ENCODE peak calls at places on chromosomes 5 and 9, in five cellular contexts. One of them, this sample, is unnamed.

GRCh38 chr5:133861161-133861737 is 107.2 kb downstream of the C5orf15 start:
- DNase-seq in esophagus muscularis mucosa: no peak
- DNase-seq in heart left ventricle: no peak
- DNase-seq in WERI-Rb-1: no peak
- DNase-seq in fibroblast of mammary gland: no peak
- DNase-seq in this sample: no peak

GRCh38 chr5:58231041-58231440 is 228.8 kb downstream of the PLK2 start:
- DNase-seq in esophagus muscularis mucosa: no peak
- DNase-seq in heart left ventricle: no peak
- DNase-seq in WERI-Rb-1: no peak
- DNase-seq in fibroblast of mammary gland: no peak
- DNase-seq in this sample: peak; percentile 12

GRCh38 chr9:76987594-76988200 is 31.8 kb upstream of the FOXB2 start:
- DNase-seq in esophagus muscularis mucosa: no peak
- DNase-seq in heart left ventricle: no peak
- DNase-seq in WERI-Rb-1: peak; percentile 55
- DNase-seq in fibroblast of mammary gland: peak; percentile 71
- DNase-seq in this sample: peak; percentile 43

GRCh38 chr9:95910023-95910706 is 34.7 kb downstream of the ERCC6L2 start:
- DNase-seq in esophagus muscularis mucosa: no peak
- DNase-seq in heart left ventricle: no peak
- DNase-seq in WERI-Rb-1: no peak
- DNase-seq in fibroblast of mammary gland: peak; percentile 26
- DNase-seq in this sample: peak; percentile 7

GRCh38 chr5:55601209-55601618 is 66.5 kb upstream of the PLPP1 start:
- DNase-seq in esophagus muscularis mucosa: peak; percentile 96
- DNase-seq in heart left ventricle: peak; percentile 87
- DNase-seq in WERI-Rb-1: no peak
- DNase-seq in fibroblast of mammary gland: peak; percentile 94
- DNase-seq in this sample: peak; percentile 93

GRCh38 chr5:149903441-149903840 is 41.2 kb downstream of the PDE6A start:
- DNase-seq in esophagus muscularis mucosa: no peak
- DNase-seq in heart left ventricle: no peak
- DNase-seq in WERI-Rb-1: no peak
- DNase-seq in fibroblast of mammary gland: no peak
- DNase-seq in this sample: no peak

GRCh38 chr9:93962561-93963440 is 7.6 kb upstream of the BARX1 start:
- DNase-seq in esophagus muscularis mucosa: peak; percentile 96
- DNase-seq in heart left ventricle: peak; percentile 79
- DNase-seq in WERI-Rb-1: peak; percentile 83
- DNase-seq in fibroblast of mammary gland: peak; percentile 81
- DNase-seq in this sample: peak; percentile 74

GRCh38 chr9:78821126-78821822 is 524.3 kb downstream of the PSAT1 start:
- DNase-seq in esophagus muscularis mucosa: no peak
- DNase-seq in heart left ventricle: no peak
- DNase-seq in WERI-Rb-1: no peak
- DNase-seq in fibroblast of mammary gland: peak; percentile 30
- DNase-seq in this sample: peak; percentile 28

GRCh38 chr9:84871983-84872382 is 202.5 kb downstream of the NTRK2 start:
- DNase-seq in esophagus muscularis mucosa: no peak
- DNase-seq in heart left ventricle: no peak
- DNase-seq in WERI-Rb-1: no peak
- DNase-seq in fibroblast of mammary gland: no peak
- DNase-seq in this sample: no peak

GRCh38 chr9:92592946-92593860 is 57.4 kb upstream of the ECM2 start:
- DNase-seq in esophagus muscularis mucosa: peak; percentile 53
- DNase-seq in heart left ventricle: no peak
- DNase-seq in WERI-Rb-1: no peak
- DNase-seq in fibroblast of mammary gland: no peak
- DNase-seq in this sample: no peak

GRCh38 chr9:83359039-83359438 is 179.2 kb downstream of the FRMD3 start:
- DNase-seq in esophagus muscularis mucosa: no peak
- DNase-seq in heart left ventricle: no peak
- DNase-seq in WERI-Rb-1: no peak
- DNase-seq in fibroblast of mammary gland: no peak
- DNase-seq in this sample: no peak

GRCh38 chr9:73566627-73567026 is 415.0 kb downstream of the ANXA1 start:
- DNase-seq in esophagus muscularis mucosa: no peak
- DNase-seq in heart left ventricle: no peak
- DNase-seq in WERI-Rb-1: no peak
- DNase-seq in fibroblast of mammary gland: no peak
- DNase-seq in this sample: no peak

GRCh38 chr9:73565026-73565425 is 413.4 kb downstream of the ANXA1 start:
- DNase-seq in esophagus muscularis mucosa: no peak
- DNase-seq in heart left ventricle: no peak
- DNase-seq in WERI-Rb-1: no peak
- DNase-seq in fibroblast of mammary gland: no peak
- DNase-seq in this sample: no peak

GRCh38 chr9:73565833-73566465 is 414.3 kb downstream of the ANXA1 start:
- DNase-seq in esophagus muscularis mucosa: no peak
- DNase-seq in heart left ventricle: peak; percentile 28
- DNase-seq in WERI-Rb-1: peak; percentile 69
- DNase-seq in fibroblast of mammary gland: peak; percentile 52
- DNase-seq in this sample: no peak
- TF ChIP-seq CTCF in esophagus muscularis mucosa: no peak
- TF ChIP-seq CTCF in heart left ventricle: peak; percentile 53
- TF ChIP-seq CTCF in WERI-Rb-1: peak; percentile 79
- TF ChIP-seq CTCF in fibroblast of mammary gland: peak; percentile 67
- TF ChIP-seq CTCF in this sample: peak; percentile 12

DNA sequence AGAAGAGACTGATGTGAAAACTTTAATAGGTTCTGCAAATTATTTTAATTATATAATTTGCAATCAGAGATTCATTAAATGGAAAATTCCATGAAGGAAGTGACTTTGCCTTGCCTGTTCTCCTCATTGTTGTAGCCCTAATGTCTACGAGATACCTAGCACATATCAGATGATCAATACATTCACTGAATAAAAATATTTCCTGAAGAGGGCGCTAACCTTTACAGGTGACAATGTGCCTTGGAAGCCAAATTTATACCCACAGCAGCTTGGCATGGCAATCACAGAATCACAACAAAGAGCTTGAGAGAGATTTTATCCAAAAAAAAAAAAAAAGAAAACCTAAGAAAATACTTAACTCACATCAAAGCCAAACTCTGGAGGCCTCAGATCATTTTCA is 17.4 kb downstream of the HAUS6 start:
- DNase-seq in esophagus muscularis mucosa: no peak
- DNase-seq in heart left ventricle: no peak
- DNase-seq in WERI-Rb-1: no peak
- DNase-seq in fibroblast of mammary gland: peak; percentile 18
- DNase-seq in this sample: no peak
- TF ChIP-seq CTCF in esophagus muscularis mucosa: no peak
- TF ChIP-seq CTCF in heart left ventricle: no peak
- TF ChIP-seq CTCF in WERI-Rb-1: peak; percentile 30
- TF ChIP-seq CTCF in fibroblast of mammary gland: peak; percentile 21
- TF ChIP-seq CTCF in this sample: peak; percentile 72

DNA sequence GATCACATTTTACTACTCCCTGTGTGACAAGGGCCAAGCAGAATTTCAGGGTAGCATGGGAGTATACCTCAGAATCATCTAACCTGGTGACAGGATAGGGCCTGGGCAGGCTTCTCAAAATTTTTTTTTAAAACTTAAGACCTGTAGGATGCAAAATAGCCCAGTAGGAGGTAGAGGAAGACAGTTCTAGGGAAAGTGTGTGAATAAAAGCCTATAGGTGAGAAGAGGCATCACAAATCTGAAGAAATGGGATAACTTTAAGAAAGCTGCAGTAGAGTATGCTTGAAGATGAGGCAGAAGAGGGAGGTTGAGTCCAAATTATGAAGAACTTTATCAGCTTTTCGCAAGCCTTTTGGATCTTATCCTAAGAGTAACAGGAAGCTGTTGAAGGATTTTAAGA is 32.3 kb downstream of the CNTRL start:
- DNase-seq in esophagus muscularis mucosa: no peak
- DNase-seq in heart left ventricle: no peak
- DNase-seq in WERI-Rb-1: no peak
- DNase-seq in fibroblast of mammary gland: no peak
- DNase-seq in this sample: peak; percentile 9
- TF ChIP-seq CTCF in esophagus muscularis mucosa: no peak
- TF ChIP-seq CTCF in heart left ventricle: no peak
- TF ChIP-seq CTCF in WERI-Rb-1: no peak
- TF ChIP-seq CTCF in fibroblast of mammary gland: no peak
- TF ChIP-seq CTCF in this sample: peak; percentile 44

GRCh38 chr9:97900738-97901565 is 21.3 kb downstream of the TRMO start:
- DNase-seq in esophagus muscularis mucosa: peak; percentile 26
- DNase-seq in heart left ventricle: no peak
- DNase-seq in WERI-Rb-1: peak; percentile 37
- DNase-seq in fibroblast of mammary gland: peak; percentile 69
- DNase-seq in this sample: peak; percentile 44

GRCh38 chr9:97889941-97890557 is 32.3 kb downstream of the TRMO start:
- DNase-seq in esophagus muscularis mucosa: no peak
- DNase-seq in heart left ventricle: no peak
- DNase-seq in WERI-Rb-1: peak; percentile 71
- DNase-seq in fibroblast of mammary gland: peak; percentile 28
- DNase-seq in this sample: peak; percentile 11

GRCh38 chr9:97900103-97900737 is 22.1 kb downstream of the TRMO start:
- DNase-seq in esophagus muscularis mucosa: peak; percentile 79
- DNase-seq in heart left ventricle: no peak
- DNase-seq in WERI-Rb-1: no peak
- DNase-seq in fibroblast of mammary gland: peak; percentile 92
- DNase-seq in this sample: peak; percentile 72

GRCh38 chr9:97891736-97892135 is 30.6 kb downstream of the TRMO start:
- DNase-seq in esophagus muscularis mucosa: no peak
- DNase-seq in heart left ventricle: no peak
- DNase-seq in WERI-Rb-1: no peak
- DNase-seq in fibroblast of mammary gland: no peak
- DNase-seq in this sample: no peak

DNA sequence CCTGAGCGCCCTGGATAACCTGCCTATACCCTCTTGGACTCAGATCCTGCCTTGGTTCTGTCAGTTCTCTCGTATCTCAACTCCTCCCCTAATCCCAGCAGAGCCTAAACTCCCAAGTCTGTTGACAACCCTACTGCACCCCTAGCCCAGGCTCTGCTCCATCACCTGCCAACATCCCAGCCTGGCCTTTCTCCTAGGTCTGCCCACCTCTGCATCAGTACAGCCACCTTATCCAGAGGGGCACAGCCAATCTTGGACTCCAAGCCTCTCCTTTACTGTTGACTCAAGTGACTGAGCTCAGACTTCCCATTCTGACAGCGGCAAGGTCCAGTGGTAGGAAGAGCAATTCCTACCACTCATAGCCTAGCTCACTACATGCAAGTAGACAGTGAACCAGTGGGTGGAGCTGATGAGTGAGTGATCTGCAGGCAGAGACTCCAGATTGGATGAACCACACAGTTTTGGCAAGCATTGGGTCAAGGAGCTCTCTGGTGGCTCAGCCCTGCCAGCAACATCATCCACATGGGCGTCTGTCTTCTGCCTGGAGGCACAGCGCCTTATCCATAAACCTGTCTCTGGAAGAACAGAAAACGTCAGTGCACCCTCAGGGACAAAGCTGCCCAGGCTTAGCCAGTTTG is 26.5 kb downstream of the TRMO start:
- DNase-seq in esophagus muscularis mucosa: peak; percentile 34
- DNase-seq in heart left ventricle: no peak
- DNase-seq in WERI-Rb-1: peak; percentile 64
- DNase-seq in fibroblast of mammary gland: peak; percentile 54
- DNase-seq in this sample: peak; percentile 53
- TF ChIP-seq CTCF in esophagus muscularis mucosa: no peak
- TF ChIP-seq CTCF in heart left ventricle: no peak
- TF ChIP-seq CTCF in WERI-Rb-1: peak; percentile 73
- TF ChIP-seq CTCF in fibroblast of mammary gland: peak; percentile 18
- TF ChIP-seq CTCF in this sample: peak; percentile 64

GRCh38 chr9:107665057-107665456 is 175.5 kb upstream of the KLF4 start:
- DNase-seq in esophagus muscularis mucosa: no peak
- DNase-seq in heart left ventricle: no peak
- DNase-seq in WERI-Rb-1: no peak
- DNase-seq in fibroblast of mammary gland: no peak
- DNase-seq in this sample: no peak
- TF ChIP-seq CTCF in esophagus muscularis mucosa: no peak
- TF ChIP-seq CTCF in heart left ventricle: no peak
- TF ChIP-seq CTCF in WERI-Rb-1: no peak
- TF ChIP-seq CTCF in fibroblast of mammary gland: no peak
- TF ChIP-seq CTCF in this sample: no peak

This sample was measured in HFFc6.